ENCODE peak calls at places on chromosomes 7 and 10, in eight cellular contexts. U is left ventricle myocardium inferior, B is left lung, Y is lung, X is MM.1S, Q is GM23338, T is H1, Z is heart right ventricle. G is an unnamed sample.

GRCh38 chr7:131057524-131058065 is 270.1 kb upstream of the MKLN1 start:
- DNase-seq in X (peak; percentile 52), Z (no peak), U (no peak), Y (no peak), Q (no peak), T (no peak), B (no peak), G (no peak)

GRCh38 chr10:132401396-132402168 is 4.6 kb downstream of the PWWP2B start:
- DNase-seq in Z (no peak), Y (no peak), X (no peak), T (no peak), Q (no peak), U (peak; percentile 33), B (no peak), G (no peak)

GRCh38 chr10:60762554-60762953 is 15.7 kb upstream of the CDK1 start:
- DNase-seq in X (no peak), Q (peak; percentile 87), B (no peak), Y (no peak), Z (no peak), T (peak; percentile 67), U (no peak), G (no peak)

GRCh38 chr10:113302062-113302461 is 250.8 kb upstream of the HABP2 start:
- DNase-seq in X (no peak), Y (no peak), Q (no peak), U (no peak), B (no peak), T (no peak), Z (no peak), G (no peak)

GRCh38 chr10:75512534-75512933 is 81.1 kb downstream of the LRMDA start:
- DNase-seq in Y (peak; percentile 48), U (no peak), T (no peak), Q (peak; percentile 60), X (no peak), B (peak; percentile 46), Z (no peak), G (no peak)

GRCh38 chr7:44909596-44909995 is 24.3 kb upstream of the PURB start:
- DNase-seq in Z (no peak), T (no peak), Y (no peak), Q (no peak), X (no peak), B (no peak), U (no peak), G (no peak)

GRCh38 chr7:5429253-5429856 is 5.7 kb upstream of the TNRC18 start:
- DNase-seq in Z (peak; percentile 54), U (peak; percentile 48), Y (peak; percentile 55), T (no peak), B (no peak), X (no peak), Q (peak; percentile 92), G (no peak)

GRCh38 chr7:136677456-136678365 is 190.7 kb upstream of the CHRM2 start:
- DNase-seq in Y (no peak), B (no peak), Q (no peak), U (no peak), Z (no peak), X (peak; percentile 88), T (no peak), G (no peak)

GRCh38 chr10:19654576-19654975 is 161.7 kb upstream of the PLXDC2 start:
- DNase-seq in B (no peak), U (no peak), Q (no peak), X (no peak), Z (no peak), Y (no peak), T (no peak), G (no peak)

GRCh38 chr7:135180122-135180521 is 9.6 kb upstream of the CYREN start:
- DNase-seq in X (no peak), T (no peak), Z (no peak), U (no peak), B (no peak), Q (no peak), Y (no peak), G (no peak)

GRCh38 chr7:69603937-69604494 is 5.7 kb downstream of the AUTS2 start:
- DNase-seq in Z (no peak), U (no peak), Y (no peak), X (no peak), Q (no peak), T (no peak), B (no peak), G (no peak)

GRCh38 chr10:127370601-127371000 is 174.2 kb upstream of the INSYN2A start:
- DNase-seq in X (no peak), Y (no peak), Q (no peak), Z (no peak), U (no peak), B (no peak), T (no peak), G (no peak)

GRCh38 chr10:30166929-30167328 is 107.5 kb upstream of the JCAD start:
- DNase-seq in X (no peak), Q (no peak), T (no peak), Z (no peak), U (no peak), B (no peak), Y (no peak), G (no peak)

GRCh38 chr7:139698879-139699278 is 78.9 kb downstream of the HIPK2 start:
- DNase-seq in T (no peak), X (no peak), Q (no peak), U (no peak), Z (no peak), Y (no peak), B (no peak), G (no peak)

GRCh38 chr7:25913574-25914224 is 238.3 kb upstream of the NFE2L3 start:
- DNase-seq in U (no peak), B (no peak), T (no peak), Q (no peak), Z (no peak), X (no peak), Y (no peak), G (no peak)

GRCh38 chr10:6319119-6319518 is 116.4 kb downstream of the PFKFB3 start:
- DNase-seq in Z (no peak), U (no peak), X (no peak), T (no peak), B (no peak), Y (no peak), Q (no peak), G (no peak)

GRCh38 chr7:120898710-120899499 is 41.0 kb upstream of the TSPAN12 start:
- DNase-seq in Q (no peak), Z (no peak), Y (no peak), T (no peak), X (no peak), U (no peak), B (no peak), G (no peak)

DNA sequence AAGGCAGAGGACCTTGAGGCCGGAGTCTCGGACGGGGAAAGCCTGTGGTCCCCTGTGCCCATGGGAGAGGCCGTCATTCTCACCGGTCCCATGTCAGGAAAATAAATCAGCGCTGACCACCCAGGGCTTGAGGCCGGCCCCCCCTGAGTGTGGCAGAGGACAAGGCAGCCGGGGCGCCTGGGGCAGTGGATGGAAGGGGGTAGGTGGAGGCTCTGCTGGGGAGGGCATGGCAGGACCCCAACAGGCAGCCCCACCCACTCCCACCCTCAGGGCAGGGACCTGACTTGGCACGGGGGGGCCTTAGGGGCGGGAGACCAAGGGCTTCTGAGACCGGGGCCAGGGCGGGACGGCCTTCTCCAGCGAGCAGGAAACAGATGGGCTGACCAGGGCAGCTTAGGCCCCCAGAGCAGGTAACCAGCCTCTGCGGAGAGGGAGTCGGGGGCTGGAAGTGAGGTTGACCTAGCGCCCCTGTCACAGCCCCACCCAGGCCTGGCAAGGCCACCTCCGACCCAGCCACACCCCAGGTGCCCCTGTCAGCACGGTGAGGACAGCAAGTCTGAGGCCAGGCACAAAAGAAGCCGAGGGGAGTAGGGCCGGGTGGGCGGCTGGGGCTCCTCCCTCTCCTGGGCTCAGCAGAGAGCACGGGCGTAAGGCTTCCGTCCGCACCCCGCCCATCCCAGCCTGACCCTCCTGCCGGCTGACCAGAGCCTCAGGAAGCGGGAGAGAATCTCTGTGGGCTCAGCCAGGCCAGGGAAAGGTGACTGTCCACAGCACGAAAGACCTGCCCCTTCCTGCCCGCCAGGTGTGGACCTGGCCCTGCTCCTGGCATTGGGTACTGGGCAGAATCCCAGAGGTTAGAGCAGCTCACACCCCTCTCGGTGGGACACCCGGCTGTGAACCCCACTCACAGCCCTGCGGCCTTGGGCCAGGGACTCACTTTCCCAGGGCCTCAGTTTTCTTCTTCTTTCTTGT is 87.4 kb downstream of the FOXL3 start:
- DNase-seq in Q (no peak), T (no peak), B (peak; percentile 27), X (no peak), Z (no peak), Y (no peak), U (peak; percentile 12), G (peak; percentile 22)
- TF ChIP-seq CTCF in Q (no peak), T (no peak), B (no peak), X (no peak), Z (no peak), Y (no peak), U (no peak), G (no peak)

DNA sequence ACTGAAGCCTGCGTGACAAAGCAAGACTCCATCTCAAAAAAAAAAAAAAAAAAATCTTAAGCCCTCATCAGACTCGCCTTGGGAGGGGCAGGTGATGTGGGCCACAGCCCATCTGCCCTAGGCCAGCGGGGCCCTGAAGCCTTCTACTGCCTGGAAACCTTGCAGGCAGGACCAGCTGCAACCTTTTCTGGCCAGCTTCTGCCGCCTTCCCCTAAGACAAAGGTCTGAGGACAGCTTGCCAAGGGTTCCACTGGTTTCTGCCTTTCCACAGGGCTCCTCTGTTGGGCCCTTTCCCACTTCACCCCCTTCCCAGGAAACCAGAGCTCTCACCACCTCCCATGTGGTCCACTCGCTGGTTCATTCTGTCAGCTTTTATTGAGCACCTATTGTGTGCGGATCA is 35.2 kb downstream of the UBTD1 start:
- DNase-seq in X (no peak), T (no peak), B (no peak), U (no peak), Z (no peak), Q (no peak), Y (no peak), G (no peak)
- H3K27ac ChIP-seq in X (no peak overlapping the region), T (peak overlapping the region; percentile 29), B (no peak overlapping the region), U (no peak overlapping the region), Z (no peak overlapping the region), Q (no peak overlapping the region), Y (no peak overlapping the region), G (no peak overlapping the region)

DNA sequence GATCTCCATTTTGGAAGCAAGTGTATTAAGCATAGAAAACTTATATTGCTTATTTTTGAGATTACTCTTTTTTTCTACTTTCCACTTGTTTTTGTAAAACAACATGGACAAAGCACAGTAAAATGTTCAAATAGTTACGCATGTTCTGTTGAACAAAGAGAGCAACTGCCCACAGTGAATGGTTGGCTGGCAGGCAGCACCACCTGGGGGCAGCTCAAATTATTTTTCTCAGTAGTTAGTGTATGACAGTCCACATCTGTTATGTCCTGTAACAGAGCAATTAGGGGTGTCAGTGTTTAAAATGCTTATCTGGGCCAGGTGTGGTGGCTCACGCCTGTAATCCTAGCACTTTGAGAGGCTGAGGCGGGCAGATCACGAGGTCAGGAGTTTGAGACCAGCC is 46.1 kb upstream of the CACUL1 start:
- DNase-seq in Z (peak; percentile 41), B (no peak), Y (no peak), U (no peak), X (no peak), Q (no peak), T (no peak), G (no peak)
- TF ChIP-seq CTCF in Z (peak; percentile 45), B (no peak), Y (peak; percentile 46), U (peak; percentile 59), X (peak; percentile 24), Q (peak; percentile 56), T (peak; percentile 20), G (peak; percentile 39)

DNA sequence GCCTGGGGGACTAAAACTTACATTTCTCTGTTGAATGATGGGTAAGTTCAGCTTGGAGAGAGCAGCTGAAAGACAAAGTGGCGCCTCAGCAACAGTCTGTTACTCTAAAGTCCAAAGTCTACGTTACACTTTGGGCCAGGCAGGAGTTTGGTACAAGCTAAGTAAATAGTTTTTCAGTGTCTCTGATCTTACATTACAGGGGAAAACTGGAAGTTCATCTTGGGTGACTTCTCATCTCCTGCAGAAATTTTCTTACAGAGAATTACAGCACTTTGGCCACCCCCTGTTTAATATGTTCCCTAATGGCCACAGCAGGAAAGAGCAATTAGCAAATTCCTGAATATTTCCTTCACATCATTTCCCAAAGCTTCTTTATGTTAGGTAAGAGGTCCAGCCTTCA is 67.1 kb downstream of the ABCC2 start:
- DNase-seq in Y (no peak), Q (peak; percentile 59), X (no peak), T (no peak), U (no peak), B (no peak), Z (no peak), G (no peak)
- H3K27ac ChIP-seq in Y (no peak overlapping the region), Q (peak overlapping the region; percentile 45), X (no peak overlapping the region), T (peak overlapping the region; percentile 86), U (no peak overlapping the region), B (no peak overlapping the region), Z (no peak overlapping the region), G (no peak overlapping the region)